ENCODE peak calls at places on chromosomes 1 and 21, in eight cellular contexts. V is aorta; N is T1000; O is SHP77; D is AG04450; Y is A549; M is hepatic stellate cell; F is stimulated activated CD8-positive, alpha-beta memory T cell treated with anti-CD3 and anti-CD28 coated beads, Interleukin-12 subunit alpha, Interleukin-12 subunit beta, amount 100 ng/mL, for 1 hour. P is an unnamed sample.
A peak's percentile ranks its signal among the peaks of the same experiment; 100 is the strongest.

GRCh38 chr1:32881871-32882850 is 4.1 kb upstream of the HPCA start:
- DNase-seq in V (no peak), N (no peak), O (no peak), D (no peak), Y (no peak), M (no peak), F (no peak), P (no peak)

GRCh38 chr21:36769051-36769867 is 70.3 kb downstream of the SIM2 start:
- DNase-seq in V (no peak), N (no peak), O (no peak), D (no peak), Y (no peak), M (no peak), F (no peak), P (no peak)

GRCh38 chr1:81912383-81912782 is 111.6 kb downstream of the ADGRL2 start:
- DNase-seq in V (no peak), N (no peak), O (peak; percentile 14), D (no peak), Y (no peak), M (no peak), F (no peak), P (no peak)

GRCh38 chr1:165863346-165863745 is 35.9 kb downstream of the UCK2 start:
- DNase-seq in V (no peak), N (no peak), O (no peak), D (no peak), Y (no peak), M (no peak), F (no peak), P (no peak)

GRCh38 chr1:239771550-239771949 is 320.1 kb upstream of the FMN2 start:
- DNase-seq in V (no peak), N (no peak), O (no peak), D (no peak), Y (no peak), M (no peak), F (no peak), P (no peak)

GRCh38 chr1:227049253-227049652 is 109.2 kb downstream of the COQ8A start:
- DNase-seq in V (no peak), N (no peak), O (no peak), D (no peak), Y (no peak), M (no peak), F (no peak), P (no peak)

GRCh38 chr21:45557611-45558043 is 15.4 kb upstream of the SLC19A1 start:
- DNase-seq in V (peak; percentile 40), N (no peak), O (no peak), D (no peak), Y (no peak), M (no peak), F (no peak), P (no peak)

GRCh38 chr1:155966135-155966534 is 12.2 kb downstream of the ARHGEF2 start:
- DNase-seq in V (no peak), N (no peak), O (no peak), D (no peak), Y (no peak), M (no peak), F (no peak), P (no peak)

GRCh38 chr1:29878501-29878900 is 642.2 kb downstream of the PTPRU start:
- DNase-seq in V (no peak), N (no peak), O (no peak), D (no peak), Y (no peak), M (no peak), F (no peak), P (no peak)

GRCh38 chr1:160863422-160864131 is 890 bp upstream of the CD244 start:
- DNase-seq in V (peak; percentile 55), N (no peak), O (no peak), D (no peak), Y (no peak), M (no peak), F (no peak), P (no peak)

GRCh38 chr1:40107290-40107959 is 10.4 kb upstream of the PPT1 start:
- DNase-seq in V (no peak), N (no peak), O (no peak), D (no peak), Y (no peak), M (no peak), F (no peak), P (no peak)

GRCh38 chr1:197928849-197929336 is 11.7 kb downstream of the LHX9 start:
- DNase-seq in V (no peak), N (no peak), O (no peak), D (no peak), Y (no peak), M (no peak), F (no peak), P (no peak)

GRCh38 chr1:201466492-201466891 is 2.5 kb downstream of the PHLDA3 start:
- DNase-seq in V (no peak), N (no peak), O (no peak), D (no peak), Y (no peak), M (no peak), F (no peak), P (no peak)

GRCh38 chr1:66270122-66270812 is 263.7 kb upstream of the SGIP1 start:
- DNase-seq in V (peak; percentile 52), N (no peak), O (peak; percentile 49), D (peak; percentile 26), Y (no peak), M (no peak), F (no peak), P (peak; percentile 73)

GRCh38 chr1:71548398-71548797 is 467.6 kb upstream of the ZRANB2 start:
- DNase-seq in V (no peak), N (no peak), O (no peak), D (no peak), Y (no peak), M (no peak), F (no peak), P (no peak)

GRCh38 chr1:157227700-157228099 is 89.5 kb upstream of the ETV3 start:
- DNase-seq in V (no peak), N (no peak), O (no peak), D (no peak), Y (no peak), M (no peak), F (no peak), P (no peak)

GRCh38 chr1:89953072-89953626 is 41.8 kb upstream of the ZNF326 start:
- DNase-seq in V (no peak), N (peak; percentile 83), O (no peak), D (peak; percentile 47), Y (peak; percentile 34), M (peak; percentile 34), F (no peak), P (peak; percentile 62)

GRCh38 chr1:221773383-221773782 is 31.5 kb upstream of the DUSP10 start:
- DNase-seq in V (no peak), N (no peak), O (no peak), D (no peak), Y (no peak), M (no peak), F (no peak), P (no peak)

GRCh38 chr1:150576367-150576711 is 3.1 kb downstream of the MCL1 start:
- DNase-seq in V (no peak), N (no peak), O (no peak), D (no peak), Y (no peak), M (no peak), F (no peak), P (no peak)

GRCh38 chr1:115463347-115463746 is 125.3 kb upstream of the NGF start:
- DNase-seq in V (no peak), N (no peak), O (peak; percentile 62), D (no peak), Y (no peak), M (no peak), F (no peak), P (no peak)

GRCh38 chr1:15603050-15603965 is 13.9 kb upstream of the DDI2 start:
- DNase-seq in V (peak; percentile 98), N (peak; percentile 93), O (peak; percentile 98), D (peak; percentile 87), Y (peak; percentile 94), M (peak; percentile 99), F (peak; percentile 84), P (peak; percentile 83)

GRCh38 chr1:29635073-29635335 is 398.7 kb downstream of the PTPRU start:
- DNase-seq in V (no peak), N (no peak), O (no peak), D (no peak), Y (no peak), M (no peak), F (no peak), P (no peak)

GRCh38 chr1:37989381-37989930 is 366 bp downstream of the SF3A3 start:
- DNase-seq in V (peak; percentile 70), N (no peak), O (peak; percentile 14), D (no peak), Y (no peak), M (peak; percentile 34), F (no peak), P (no peak)